ENCODE peak calls at places on chromosomes 16 and 17, in eight cellular contexts. U, L, R, F, S, E, N and Q are unnamed samples.

GRCh38 chr17:42394838-42395237 is 6.6 kb upstream of the STAT3 start:
- DNase-seq in U (no peak), L (no peak), R (no peak), F (no peak), S (no peak), E (no peak), N (no peak), Q (peak; percentile 35)

GRCh38 chr16:75246504-75247205 is 4.8 kb downstream of the BCAR1 start:
- DNase-seq in U (no peak), L (no peak), R (no peak), F (no peak), S (peak; percentile 88), E (no peak), N (no peak), Q (no peak)

GRCh38 chr16:9275386-9275785 is 183.9 kb downstream of the HAPSTR1 start:
- DNase-seq in U (no peak), L (no peak), R (no peak), F (no peak), S (no peak), E (no peak), N (no peak), Q (no peak)

GRCh38 chr17:45310380-45311324 is 6.2 kb downstream of the MAP3K14 start:
- DNase-seq in U (peak; percentile 65), L (no peak), R (peak; percentile 51), F (no peak), S (peak; percentile 41), E (no peak), N (no peak), Q (no peak)

GRCh38 chr16:83002351-83003334 is 375.9 kb downstream of the CDH13 start:
- DNase-seq in U (peak; percentile 39), L (no peak), R (peak; percentile 29), F (no peak), S (peak; percentile 65), E (no peak), N (no peak), Q (no peak)

GRCh38 chr17:77087650-77088454 is 52.9 kb upstream of the SEC14L1 start:
- DNase-seq in U (no peak), L (no peak), R (no peak), F (no peak), S (no peak), E (no peak), N (no peak), Q (no peak)

GRCh38 chr16:24328835-24329418 is 72.8 kb downstream of the CACNG3 start:
- DNase-seq in U (no peak), L (no peak), R (no peak), F (no peak), S (no peak), E (no peak), N (no peak), Q (no peak)

GRCh38 chr16:634051-634670 is 1.9 kb downstream of the METTL26 start:
- DNase-seq in U (no peak), L (no peak), R (no peak), F (no peak), S (no peak), E (no peak), N (no peak), Q (no peak)

GRCh38 chr16:66382171-66382965 is 15.9 kb downstream of the CDH5 start:
- DNase-seq in U (no peak), L (peak; percentile 29), R (peak; percentile 25), F (no peak), S (peak; percentile 96), E (no peak), N (peak; percentile 28), Q (no peak)

GRCh38 chr16:54595636-54596035 is 309.0 kb upstream of the IRX3 start:
- DNase-seq in U (no peak), L (no peak), R (no peak), F (no peak), S (no peak), E (no peak), N (no peak), Q (no peak)

GRCh38 chr17:58605470-58605869 is 86.4 kb downstream of the TEX14 start:
- DNase-seq in U (no peak), L (no peak), R (no peak), F (no peak), S (no peak), E (no peak), N (no peak), Q (peak; percentile 5)

GRCh38 chr16:71927383-71927782 is 32.1 kb downstream of the IST1 start:
- DNase-seq in U (no peak), L (peak; percentile 73), R (peak; percentile 88), F (no peak), S (peak; percentile 91), E (no peak), N (no peak), Q (no peak)